ENCODE peak calls at places on chromosomes 6 and 20, in six cellular contexts. Z is H9, D is stomach, N is RWPE2, V is colonic mucosa, P is esophagus squamous epithelium. J is an unnamed sample.

GRCh38 chr20:63409834-63410435 is 48.8 kb upstream of the CHRNA4 start:
- DNase-seq in D (no peak), Z (peak), P (no peak), V (no peak), N (peak), J (no peak)

GRCh38 chr6:96721227-96721626 is 116.0 kb downstream of the GPR63 start:
- DNase-seq in D (no peak), N (no peak), P (no peak), V (no peak), Z (no peak), J (no peak)

GRCh38 chr20:23200914-23201313 is 114.8 kb upstream of the CD93 start:
- DNase-seq in Z (peak), N (no peak), D (peak), V (peak), P (no peak), J (no peak)

GRCh38 chr6:25617997-25618396 is 34.0 kb upstream of the SCGN start:
- DNase-seq in P (no peak), V (no peak), N (no peak), Z (no peak), D (no peak), J (no peak)

GRCh38 chr6:83096791-83097190 is 29.3 kb downstream of the DOP1A start:
- DNase-seq in D (no peak), N (no peak), P (no peak), V (no peak), Z (no peak), J (no peak)

GRCh38 chr6:125598422-125598821 is 151.0 kb upstream of the HEY2 start:
- DNase-seq in D (no peak), N (no peak), P (peak), V (no peak), Z (no peak), J (no peak)

GRCh38 chr20:10655723-10656122 is 18.1 kb downstream of the JAG1 start:
- DNase-seq in N (no peak), Z (no peak), D (no peak), P (no peak), V (no peak), J (no peak)

GRCh38 chr6:107304421-107305025 is 154.8 kb downstream of the PDSS2 start:
- DNase-seq in V (no peak), N (peak), Z (no peak), P (no peak), D (no peak), J (no peak)

GRCh38 chr6:136791296-136792065 is 796 bp downstream of the MAP3K5 start:
- DNase-seq in Z (peak), P (no peak), V (peak), D (peak), N (peak), J (peak)

GRCh38 chr6:35737413-35738211 is 780 bp downstream of the ARMC12 start:
- DNase-seq in V (peak), N (no peak), Z (no peak), D (no peak), P (no peak), J (peak)

GRCh38 chr20:40689100-40689942 is at the start of gene MAFB:
- DNase-seq in D (peak), Z (peak), V (peak), P (peak), N (peak), J (peak)

DNA sequence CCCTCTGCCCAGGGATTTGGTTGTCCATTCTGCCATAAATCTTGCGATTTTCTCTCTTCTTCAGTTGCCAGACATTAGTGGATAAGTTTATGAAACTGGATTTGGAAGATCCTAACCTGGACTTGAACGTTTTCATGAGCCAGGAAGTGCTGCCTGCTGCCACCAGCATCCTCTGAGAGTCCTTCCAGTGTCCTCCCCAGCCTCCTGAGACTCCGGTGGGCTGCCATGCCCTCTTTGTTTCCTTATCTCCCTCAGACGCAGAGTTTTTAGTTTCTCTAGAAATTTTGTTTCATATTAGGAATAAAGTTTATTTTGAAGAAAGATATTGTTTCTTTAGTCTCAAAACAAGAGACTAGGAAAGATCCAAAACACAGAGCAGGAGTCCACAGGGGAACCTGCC is at the start of gene SAPCD1:
- DNase-seq in P (no peak), N (no peak), V (no peak), D (no peak), Z (no peak), J (no peak)
- H3K27ac ChIP-seq in P (peak), N (peak), V (no peak), D (no peak), Z (no peak), J (no peak)

DNA sequence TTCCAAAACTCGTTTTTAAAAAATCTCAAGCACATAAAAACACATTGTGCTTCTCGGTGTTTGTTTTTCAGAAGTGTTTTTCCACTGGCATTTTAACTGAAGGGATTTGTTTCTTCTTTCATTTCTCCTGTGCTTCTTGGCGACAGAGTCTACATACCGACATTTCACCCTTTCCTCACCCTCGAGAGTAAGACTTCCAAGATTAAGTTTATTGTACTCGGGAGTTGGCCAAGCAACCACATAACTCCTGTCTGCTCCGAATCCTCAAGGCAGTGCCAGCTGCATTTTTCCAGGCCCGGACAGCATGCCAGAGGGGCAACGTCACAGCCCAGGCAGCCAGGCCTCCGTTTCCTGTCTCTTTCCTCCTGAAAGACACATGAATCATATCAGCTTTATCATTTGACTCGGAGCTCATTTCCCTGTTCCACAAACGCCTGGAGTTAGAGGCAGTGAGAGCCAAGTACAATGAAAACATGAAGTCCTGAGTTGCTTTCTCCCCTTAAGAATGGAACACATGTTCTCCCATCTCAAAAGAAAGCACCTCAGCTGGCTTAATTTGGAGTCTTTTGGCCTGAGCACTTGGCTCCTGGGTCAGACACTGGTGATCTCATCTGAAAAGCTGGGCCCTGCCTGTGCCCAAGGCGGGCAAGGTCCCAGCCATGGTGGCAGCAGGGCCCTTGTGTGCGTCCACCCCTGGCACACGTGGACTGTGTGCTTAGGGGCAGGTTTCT is 23.2 kb upstream of the FAM50B start:
- DNase-seq in P (no peak), D (peak), N (peak), Z (no peak), V (peak), J (peak)
- H3K27ac ChIP-seq in P (peak), D (peak), N (peak), Z (no peak), V (peak), J (peak)

GRCh38 chr6:72382602-72383529 is 239.0 kb upstream of the KCNQ5 start:
- DNase-seq in P (no peak), Z (no peak), V (no peak), D (no peak), N (no peak), J (no peak)
- H3K27ac ChIP-seq in P (no peak), Z (no peak), V (no peak), D (no peak), N (no peak), J (no peak)

GRCh38 chr6:123764717-123765116 is 38.9 kb upstream of the NKAIN2 start:
- DNase-seq in V (no peak), N (no peak), P (no peak), Z (no peak), D (no peak), J (no peak)
- H3K27ac ChIP-seq in V (no peak), N (no peak), P (no peak), Z (no peak), D (no peak), J (no peak)

GRCh38 chr6:74074609-74075008 is 378.6 kb downstream of the CD109 start:
- DNase-seq in D (no peak), V (no peak), P (no peak), N (no peak), Z (no peak), J (no peak)
- H3K27ac ChIP-seq in D (no peak), V (no peak), P (no peak), N (no peak), Z (no peak), J (no peak)

GRCh38 chr20:38856570-38856969 is 51.1 kb downstream of the PPP1R16B start:
- DNase-seq in D (no peak), Z (no peak), N (no peak), P (no peak), V (no peak), J (no peak)
- H3K27ac ChIP-seq in D (no peak), Z (no peak), N (no peak), P (no peak), V (no peak), J (no peak)

DNA sequence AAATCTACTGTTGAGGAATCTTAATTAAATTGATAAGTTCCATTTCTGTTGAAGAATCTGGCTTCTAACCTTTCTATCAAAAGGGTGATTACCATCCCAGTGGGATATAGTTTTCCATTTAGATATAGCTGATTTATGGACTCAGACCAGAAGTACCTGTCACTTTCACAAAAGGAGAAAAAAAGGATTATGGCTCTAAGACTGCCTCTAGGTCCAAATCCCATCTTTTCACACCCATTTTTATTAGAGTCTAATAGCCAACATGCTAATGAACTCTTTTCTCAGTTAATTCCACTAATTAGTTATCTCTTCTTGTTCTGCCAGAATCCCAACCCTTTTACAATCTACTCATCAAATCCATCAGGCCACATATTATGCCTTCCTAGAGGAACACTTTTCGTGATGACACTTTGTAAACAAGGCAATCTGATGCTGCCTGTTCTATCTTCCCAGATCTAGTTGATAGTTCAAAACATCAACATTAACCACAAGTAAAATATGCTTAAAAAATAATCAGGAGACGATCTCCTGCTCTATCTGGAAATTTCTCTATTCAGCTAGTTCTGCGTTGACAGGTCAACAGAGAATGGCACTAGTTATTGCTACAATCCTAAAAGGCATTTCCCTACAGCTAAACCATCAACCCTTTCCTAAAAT is 2.2 kb downstream of the B4GALT5 start:
- DNase-seq in D (no peak), N (no peak), P (no peak), Z (no peak), V (no peak), J (no peak)
- H3K27ac ChIP-seq in D (peak), N (no peak), P (peak), Z (no peak), V (peak), J (no peak)